ENCODE peak calls at places on chromosome 2, in five cellular contexts. One of them, this sample, is unnamed.

GRCh38 chr2:111705206-111705605 is 178.8 kb downstream of the ANAPC1 start:
- DNase-seq in activated CD4-positive, alpha-beta T cell treated with anti-CD3 and anti-CD28 coated beads for 24 hours: no peak
- DNase-seq in GM12865: peak; percentile 59
- DNase-seq in renal cortical epithelial cell: no peak
- DNase-seq in neural crest cell: no peak
- DNase-seq in this sample: no peak

GRCh38 chr2:66576381-66577330 is 141.7 kb downstream of the MEIS1 start:
- DNase-seq in activated CD4-positive, alpha-beta T cell treated with anti-CD3 and anti-CD28 coated beads for 24 hours: no peak
- DNase-seq in GM12865: no peak
- DNase-seq in renal cortical epithelial cell: peak; percentile 34
- DNase-seq in neural crest cell: peak; percentile 13
- DNase-seq in this sample: no peak

GRCh38 chr2:173431191-173431590 is 76.5 kb downstream of the CDCA7 start:
- DNase-seq in activated CD4-positive, alpha-beta T cell treated with anti-CD3 and anti-CD28 coated beads for 24 hours: no peak
- DNase-seq in GM12865: no peak
- DNase-seq in renal cortical epithelial cell: no peak
- DNase-seq in neural crest cell: no peak
- DNase-seq in this sample: no peak

GRCh38 chr2:145682536-145683157 is 1162.7 kb upstream of the ZEB2 start:
- DNase-seq in activated CD4-positive, alpha-beta T cell treated with anti-CD3 and anti-CD28 coated beads for 24 hours: no peak
- DNase-seq in GM12865: no peak
- DNase-seq in renal cortical epithelial cell: no peak
- DNase-seq in neural crest cell: no peak
- DNase-seq in this sample: no peak

GRCh38 chr2:161905389-161906046 is 168.5 kb downstream of the DPP4 start:
- DNase-seq in activated CD4-positive, alpha-beta T cell treated with anti-CD3 and anti-CD28 coated beads for 24 hours: no peak
- DNase-seq in GM12865: peak; percentile 41
- DNase-seq in renal cortical epithelial cell: peak; percentile 97
- DNase-seq in neural crest cell: no peak
- DNase-seq in this sample: no peak

GRCh38 chr2:173715483-173715882 is 249.7 kb downstream of the SP3 start:
- DNase-seq in activated CD4-positive, alpha-beta T cell treated with anti-CD3 and anti-CD28 coated beads for 24 hours: no peak
- DNase-seq in GM12865: no peak
- DNase-seq in renal cortical epithelial cell: peak; percentile 21
- DNase-seq in neural crest cell: no peak
- DNase-seq in this sample: no peak

GRCh38 chr2:23585218-23585945 is 200.4 kb downstream of the KLHL29 start:
- DNase-seq in activated CD4-positive, alpha-beta T cell treated with anti-CD3 and anti-CD28 coated beads for 24 hours: no peak
- DNase-seq in GM12865: no peak
- DNase-seq in renal cortical epithelial cell: no peak
- DNase-seq in neural crest cell: no peak
- DNase-seq in this sample: no peak

GRCh38 chr2:42132066-42132965 is 36.8 kb upstream of the EML4 start:
- DNase-seq in activated CD4-positive, alpha-beta T cell treated with anti-CD3 and anti-CD28 coated beads for 24 hours: no peak
- DNase-seq in GM12865: no peak
- DNase-seq in renal cortical epithelial cell: peak; percentile 85
- DNase-seq in neural crest cell: no peak
- DNase-seq in this sample: no peak

GRCh38 chr2:219149667-219150066 is 10.9 kb downstream of the NHEJ1 start:
- DNase-seq in activated CD4-positive, alpha-beta T cell treated with anti-CD3 and anti-CD28 coated beads for 24 hours: no peak
- DNase-seq in GM12865: no peak
- DNase-seq in renal cortical epithelial cell: peak; percentile 62
- DNase-seq in neural crest cell: no peak
- DNase-seq in this sample: no peak

GRCh38 chr2:110173523-110173922 is 31.3 kb downstream of the NPHP1 start:
- DNase-seq in activated CD4-positive, alpha-beta T cell treated with anti-CD3 and anti-CD28 coated beads for 24 hours: no peak
- DNase-seq in GM12865: no peak
- DNase-seq in renal cortical epithelial cell: peak; percentile 48
- DNase-seq in neural crest cell: no peak
- DNase-seq in this sample: no peak

GRCh38 chr2:121489284-121489683 is 41.4 kb upstream of the RNU4ATAC start:
- DNase-seq in activated CD4-positive, alpha-beta T cell treated with anti-CD3 and anti-CD28 coated beads for 24 hours: no peak
- DNase-seq in GM12865: peak; percentile 21
- DNase-seq in renal cortical epithelial cell: peak; percentile 73
- DNase-seq in neural crest cell: no peak
- DNase-seq in this sample: no peak

GRCh38 chr2:28142403-28142802 is 250.3 kb upstream of the FOSL2 start:
- DNase-seq in activated CD4-positive, alpha-beta T cell treated with anti-CD3 and anti-CD28 coated beads for 24 hours: no peak
- DNase-seq in GM12865: no peak
- DNase-seq in renal cortical epithelial cell: no peak
- DNase-seq in neural crest cell: no peak
- DNase-seq in this sample: no peak

GRCh38 chr2:110993557-110994231 is 127.0 kb upstream of the BCL2L11 start:
- DNase-seq in activated CD4-positive, alpha-beta T cell treated with anti-CD3 and anti-CD28 coated beads for 24 hours: no peak
- DNase-seq in GM12865: peak; percentile 15
- DNase-seq in renal cortical epithelial cell: peak; percentile 87
- DNase-seq in neural crest cell: no peak
- DNase-seq in this sample: no peak

GRCh38 chr2:85413592-85414421 is 3.6 kb upstream of the CAPG start:
- DNase-seq in activated CD4-positive, alpha-beta T cell treated with anti-CD3 and anti-CD28 coated beads for 24 hours: no peak
- DNase-seq in GM12865: no peak
- DNase-seq in renal cortical epithelial cell: no peak
- DNase-seq in neural crest cell: no peak
- DNase-seq in this sample: no peak

GRCh38 chr2:112465373-112465772 is 16.6 kb upstream of the TTL start:
- DNase-seq in activated CD4-positive, alpha-beta T cell treated with anti-CD3 and anti-CD28 coated beads for 24 hours: no peak
- DNase-seq in GM12865: no peak
- DNase-seq in renal cortical epithelial cell: peak; percentile 24
- DNase-seq in neural crest cell: no peak
- DNase-seq in this sample: no peak

GRCh38 chr2:233037078-233037477 is 4.6 kb downstream of the NEU2 start:
- DNase-seq in activated CD4-positive, alpha-beta T cell treated with anti-CD3 and anti-CD28 coated beads for 24 hours: no peak
- DNase-seq in GM12865: no peak
- DNase-seq in renal cortical epithelial cell: peak; percentile 76
- DNase-seq in neural crest cell: no peak
- DNase-seq in this sample: no peak

GRCh38 chr2:9200634-9201015 is 6.0 kb upstream of the ASAP2 start:
- DNase-seq in activated CD4-positive, alpha-beta T cell treated with anti-CD3 and anti-CD28 coated beads for 24 hours: no peak
- DNase-seq in GM12865: no peak
- DNase-seq in renal cortical epithelial cell: no peak
- DNase-seq in neural crest cell: no peak
- DNase-seq in this sample: no peak

GRCh38 chr2:167293172-167293781 is 405.0 kb downstream of the XIRP2 start:
- DNase-seq in activated CD4-positive, alpha-beta T cell treated with anti-CD3 and anti-CD28 coated beads for 24 hours: no peak
- DNase-seq in GM12865: peak; percentile 8
- DNase-seq in renal cortical epithelial cell: no peak
- DNase-seq in neural crest cell: peak; percentile 27
- DNase-seq in this sample: peak; percentile 54

GRCh38 chr2:160583162-160583522 is 89.5 kb upstream of the RBMS1 start:
- DNase-seq in activated CD4-positive, alpha-beta T cell treated with anti-CD3 and anti-CD28 coated beads for 24 hours: no peak
- DNase-seq in GM12865: no peak
- DNase-seq in renal cortical epithelial cell: no peak
- DNase-seq in neural crest cell: no peak
- DNase-seq in this sample: no peak

GRCh38 chr2:37654932-37655331 is 16.5 kb downstream of the CDC42EP3 start:
- DNase-seq in activated CD4-positive, alpha-beta T cell treated with anti-CD3 and anti-CD28 coated beads for 24 hours: no peak
- DNase-seq in GM12865: peak; percentile 94
- DNase-seq in renal cortical epithelial cell: no peak
- DNase-seq in neural crest cell: no peak
- DNase-seq in this sample: no peak

GRCh38 chr2:101111917-101112771 is 39.0 kb downstream of the TBC1D8 start:
- DNase-seq in activated CD4-positive, alpha-beta T cell treated with anti-CD3 and anti-CD28 coated beads for 24 hours: no peak
- DNase-seq in GM12865: no peak
- DNase-seq in renal cortical epithelial cell: peak; percentile 49
- DNase-seq in neural crest cell: no peak
- DNase-seq in this sample: no peak

GRCh38 chr2:240922234-240922981 is 16.3 kb downstream of the CROCC2 start:
- DNase-seq in activated CD4-positive, alpha-beta T cell treated with anti-CD3 and anti-CD28 coated beads for 24 hours: no peak
- DNase-seq in GM12865: no peak
- DNase-seq in renal cortical epithelial cell: no peak
- DNase-seq in neural crest cell: no peak
- DNase-seq in this sample: no peak

GRCh38 chr2:132415256-132416079 is 1.1 kb upstream of the GPR39 start:
- DNase-seq in activated CD4-positive, alpha-beta T cell treated with anti-CD3 and anti-CD28 coated beads for 24 hours: no peak
- DNase-seq in GM12865: no peak
- DNase-seq in renal cortical epithelial cell: no peak
- DNase-seq in neural crest cell: no peak
- DNase-seq in this sample: no peak

GRCh38 chr2:95539836-95540235 is 52.0 kb upstream of the TRIM43 start:
- DNase-seq in activated CD4-positive, alpha-beta T cell treated with anti-CD3 and anti-CD28 coated beads for 24 hours: no peak
- DNase-seq in GM12865: peak; percentile 85
- DNase-seq in renal cortical epithelial cell: no peak
- DNase-seq in neural crest cell: no peak
- DNase-seq in this sample: no peak

GRCh38 chr2:85974395-85974794 is 85.6 kb upstream of the ST3GAL5 start:
- DNase-seq in activated CD4-positive, alpha-beta T cell treated with anti-CD3 and anti-CD28 coated beads for 24 hours: no peak
- DNase-seq in GM12865: no peak
- DNase-seq in renal cortical epithelial cell: no peak
- DNase-seq in neural crest cell: no peak
- DNase-seq in this sample: no peak

GRCh38 chr2:99944019-99944418 is 198.4 kb downstream of the AFF3 start:
- DNase-seq in activated CD4-positive, alpha-beta T cell treated with anti-CD3 and anti-CD28 coated beads for 24 hours: no peak
- DNase-seq in GM12865: no peak
- DNase-seq in renal cortical epithelial cell: no peak
- DNase-seq in neural crest cell: no peak
- DNase-seq in this sample: no peak

GRCh38 chr2:69693472-69694450 is 48.2 kb upstream of the ANXA4 start:
- DNase-seq in activated CD4-positive, alpha-beta T cell treated with anti-CD3 and anti-CD28 coated beads for 24 hours: no peak
- DNase-seq in GM12865: peak; percentile 83
- DNase-seq in renal cortical epithelial cell: no peak
- DNase-seq in neural crest cell: no peak
- DNase-seq in this sample: no peak

GRCh38 chr2:210195066-210195852 is 24.1 kb upstream of the KANSL1L start:
- DNase-seq in activated CD4-positive, alpha-beta T cell treated with anti-CD3 and anti-CD28 coated beads for 24 hours: no peak
- DNase-seq in GM12865: peak; percentile 53
- DNase-seq in renal cortical epithelial cell: peak; percentile 79
- DNase-seq in neural crest cell: no peak
- DNase-seq in this sample: no peak

GRCh38 chr2:48129256-48129950 is 223.1 kb upstream of the FBXO11 start:
- DNase-seq in activated CD4-positive, alpha-beta T cell treated with anti-CD3 and anti-CD28 coated beads for 24 hours: no peak
- DNase-seq in GM12865: no peak
- DNase-seq in renal cortical epithelial cell: no peak
- DNase-seq in neural crest cell: no peak
- DNase-seq in this sample: no peak

GRCh38 chr2:229268626-229269025 is 2.5 kb downstream of the PID1 start:
- DNase-seq in activated CD4-positive, alpha-beta T cell treated with anti-CD3 and anti-CD28 coated beads for 24 hours: no peak
- DNase-seq in GM12865: no peak
- DNase-seq in renal cortical epithelial cell: no peak
- DNase-seq in neural crest cell: no peak
- DNase-seq in this sample: no peak

GRCh38 chr2:75602724-75603342 is 42.1 kb upstream of the EVA1A start:
- DNase-seq in activated CD4-positive, alpha-beta T cell treated with anti-CD3 and anti-CD28 coated beads for 24 hours: no peak
- DNase-seq in GM12865: no peak
- DNase-seq in renal cortical epithelial cell: peak; percentile 99
- DNase-seq in neural crest cell: no peak
- DNase-seq in this sample: no peak

GRCh38 chr2:27095745-27096651 is 9.4 kb downstream of the KHK start:
- DNase-seq in activated CD4-positive, alpha-beta T cell treated with anti-CD3 and anti-CD28 coated beads for 24 hours: no peak
- DNase-seq in GM12865: peak; percentile 65
- DNase-seq in renal cortical epithelial cell: peak; percentile 48
- DNase-seq in neural crest cell: peak; percentile 59
- DNase-seq in this sample: peak; percentile 48

GRCh38 chr2:28648671-28649395 is 102.8 kb upstream of the PPP1CB start:
- DNase-seq in activated CD4-positive, alpha-beta T cell treated with anti-CD3 and anti-CD28 coated beads for 24 hours: no peak
- DNase-seq in GM12865: no peak
- DNase-seq in renal cortical epithelial cell: peak; percentile 22
- DNase-seq in neural crest cell: no peak
- DNase-seq in this sample: no peak

GRCh38 chr2:121095257-121096080 is 189.5 kb downstream of the TFCP2L1 start:
- DNase-seq in activated CD4-positive, alpha-beta T cell treated with anti-CD3 and anti-CD28 coated beads for 24 hours: peak; percentile 11
- DNase-seq in GM12865: peak; percentile 47
- DNase-seq in renal cortical epithelial cell: peak; percentile 67
- DNase-seq in neural crest cell: peak; percentile 62
- DNase-seq in this sample: peak; percentile 39

GRCh38 chr2:46615555-46616487 is 136.5 kb downstream of the TMEM247 start:
- DNase-seq in activated CD4-positive, alpha-beta T cell treated with anti-CD3 and anti-CD28 coated beads for 24 hours: peak; percentile 1
- DNase-seq in GM12865: peak; percentile 17
- DNase-seq in renal cortical epithelial cell: peak; percentile 6
- DNase-seq in neural crest cell: no peak
- DNase-seq in this sample: no peak

GRCh38 chr2:64259301-64259700 is 115.1 kb upstream of the PELI1 start:
- DNase-seq in activated CD4-positive, alpha-beta T cell treated with anti-CD3 and anti-CD28 coated beads for 24 hours: no peak
- DNase-seq in GM12865: no peak
- DNase-seq in renal cortical epithelial cell: peak; percentile 41
- DNase-seq in neural crest cell: no peak
- DNase-seq in this sample: no peak

GRCh38 chr2:43824951-43825493 is 13.6 kb downstream of the ABCG5 start:
- DNase-seq in activated CD4-positive, alpha-beta T cell treated with anti-CD3 and anti-CD28 coated beads for 24 hours: no peak
- DNase-seq in GM12865: no peak
- DNase-seq in renal cortical epithelial cell: no peak
- DNase-seq in neural crest cell: no peak
- DNase-seq in this sample: no peak